ENCODE peak calls at places on chromosome 20, in five cellular contexts. One of them, this sample, is unnamed.
A peak's percentile ranks its signal among the peaks of the same experiment; 100 is the strongest.

GRCh38 chr20:6000851-6001250 is 50.4 kb downstream of the MCM8 start:
- DNase-seq in heart right ventricle: no peak
- DNase-seq in skeletal muscle cell: no peak
- DNase-seq in NCI-H1105 treated with DMSO at 0.1 percent for 48 hours: no peak
- DNase-seq in Daoy: no peak
- DNase-seq in this sample: no peak

GRCh38 chr20:33970229-33970628 is 23.5 kb upstream of the RALY start:
- DNase-seq in heart right ventricle: no peak
- DNase-seq in Daoy: no peak
- DNase-seq in NCI-H1105 treated with DMSO at 0.1 percent for 48 hours: no peak
- DNase-seq in skeletal muscle cell: no peak
- DNase-seq in this sample: no peak

GRCh38 chr20:2820084-2820895 is 4.1 kb downstream of the TMEM239 start:
- DNase-seq in heart right ventricle: peak; percentile 23
- DNase-seq in NCI-H1105 treated with DMSO at 0.1 percent for 48 hours: no peak
- DNase-seq in Daoy: no peak
- DNase-seq in skeletal muscle cell: peak; percentile 26
- DNase-seq in this sample: no peak

GRCh38 chr20:13211956-13212618 is 9.0 kb upstream of the ISM1 start:
- DNase-seq in skeletal muscle cell: no peak
- DNase-seq in Daoy: no peak
- DNase-seq in heart right ventricle: no peak
- DNase-seq in NCI-H1105 treated with DMSO at 0.1 percent for 48 hours: no peak
- DNase-seq in this sample: no peak

GRCh38 chr20:43458422-43458924 is 777 bp downstream of the SRSF6 start:
- DNase-seq in Daoy: no peak
- DNase-seq in NCI-H1105 treated with DMSO at 0.1 percent for 48 hours: no peak
- DNase-seq in skeletal muscle cell: no peak
- DNase-seq in heart right ventricle: no peak
- DNase-seq in this sample: no peak

GRCh38 chr20:46099491-46100287 is 9.9 kb upstream of the NCOA5 start:
- DNase-seq in heart right ventricle: peak; percentile 27
- DNase-seq in Daoy: peak; percentile 22
- DNase-seq in skeletal muscle cell: no peak
- DNase-seq in NCI-H1105 treated with DMSO at 0.1 percent for 48 hours: no peak
- DNase-seq in this sample: no peak

GRCh38 chr20:43584448-43585138 is 6.1 kb upstream of the IFT52 start:
- DNase-seq in Daoy: no peak
- DNase-seq in NCI-H1105 treated with DMSO at 0.1 percent for 48 hours: no peak
- DNase-seq in skeletal muscle cell: peak; percentile 64
- DNase-seq in heart right ventricle: no peak
- DNase-seq in this sample: peak; percentile 31

GRCh38 chr20:5825136-5825719 is 75.0 kb downstream of the SHLD1 start:
- DNase-seq in Daoy: no peak
- DNase-seq in NCI-H1105 treated with DMSO at 0.1 percent for 48 hours: no peak
- DNase-seq in skeletal muscle cell: no peak
- DNase-seq in heart right ventricle: no peak
- DNase-seq in this sample: no peak

GRCh38 chr20:33477386-33478234 is 12.3 kb upstream of the CBFA2T2 start:
- DNase-seq in skeletal muscle cell: no peak
- DNase-seq in heart right ventricle: no peak
- DNase-seq in NCI-H1105 treated with DMSO at 0.1 percent for 48 hours: peak; percentile 99
- DNase-seq in Daoy: no peak
- DNase-seq in this sample: no peak

GRCh38 chr20:61977387-61977786 is 88.3 kb downstream of the TAF4 start:
- DNase-seq in Daoy: no peak
- DNase-seq in NCI-H1105 treated with DMSO at 0.1 percent for 48 hours: no peak
- DNase-seq in skeletal muscle cell: no peak
- DNase-seq in heart right ventricle: no peak
- DNase-seq in this sample: no peak

GRCh38 chr20:53736122-53736756 is 142.6 kb upstream of the ZNF217 start:
- DNase-seq in Daoy: no peak
- DNase-seq in NCI-H1105 treated with DMSO at 0.1 percent for 48 hours: peak; percentile 62
- DNase-seq in skeletal muscle cell: no peak
- DNase-seq in heart right ventricle: no peak
- DNase-seq in this sample: no peak

GRCh38 chr20:24485981-24486380 is 16.6 kb downstream of the SYNDIG1 start:
- DNase-seq in heart right ventricle: no peak
- DNase-seq in NCI-H1105 treated with DMSO at 0.1 percent for 48 hours: no peak
- DNase-seq in Daoy: no peak
- DNase-seq in skeletal muscle cell: no peak
- DNase-seq in this sample: no peak

GRCh38 chr20:41029150-41029872 is 689 bp downstream of the TOP1 start:
- DNase-seq in skeletal muscle cell: no peak
- DNase-seq in NCI-H1105 treated with DMSO at 0.1 percent for 48 hours: peak; percentile 32
- DNase-seq in heart right ventricle: peak; percentile 39
- DNase-seq in Daoy: peak; percentile 24
- DNase-seq in this sample: no peak

GRCh38 chr20:39850821-39851330 is 838.2 kb downstream of the MAFB start:
- DNase-seq in NCI-H1105 treated with DMSO at 0.1 percent for 48 hours: peak; percentile 12
- DNase-seq in heart right ventricle: peak; percentile 9
- DNase-seq in skeletal muscle cell: no peak
- DNase-seq in Daoy: no peak
- DNase-seq in this sample: no peak

GRCh38 chr20:43404880-43405279 is 52.8 kb upstream of the SRSF6 start:
- DNase-seq in skeletal muscle cell: no peak
- DNase-seq in Daoy: no peak
- DNase-seq in NCI-H1105 treated with DMSO at 0.1 percent for 48 hours: no peak
- DNase-seq in heart right ventricle: no peak
- DNase-seq in this sample: no peak

This sample was measured in HS-5.